ENCODE peak calls at places on chromosomes 7 and 10, in nine cellular contexts. Z is cardiac muscle cell, C is GM12878, G is OCI-LY7, A is fibroblast of lung, F is A673, H is endothelial cell of umbilical vein, Q is AG09309, N is bronchial epithelial cell. T is an unnamed sample.

GRCh38 chr7:148941598-148942280 is 57.6 kb upstream of the EZH2 start:
- DNase-seq in A (peak), Z (peak), Q (no peak), C (no peak), N (peak), H (peak), G (peak), F (peak), T (peak)

GRCh38 chr7:51187941-51188340 is 128.7 kb downstream of the COBL start:
- DNase-seq in A (no peak), F (no peak), C (no peak), N (peak), H (no peak), G (no peak), Q (no peak), Z (peak), T (peak)

GRCh38 chr7:94289071-94289470 is 105.6 kb upstream of the COL1A2 start:
- DNase-seq in A (peak), C (no peak), N (peak), F (peak), G (peak), Q (peak), Z (peak), H (peak), T (peak)

GRCh38 chr10:33335800-33336605 is 1.5 kb upstream of the NRP1 start:
- DNase-seq in N (no peak), C (no peak), F (no peak), Q (no peak), Z (peak), H (peak), G (no peak), A (peak), T (no peak)

GRCh38 chr7:102395620-102395957 is 574 bp upstream of the PRKRIP1 start:
- DNase-seq in Q (no peak), A (no peak), Z (peak), C (no peak), H (no peak), N (peak), F (peak), G (peak), T (no peak)

GRCh38 chr10:52617346-52617745 is 155.2 kb downstream of the MBL2 start:
- DNase-seq in F (no peak), C (no peak), Z (no peak), N (peak), Q (no peak), A (peak), H (no peak), G (no peak), T (no peak)

GRCh38 chr7:14934831-14935230 is 32.3 kb upstream of the DGKB start:
- DNase-seq in A (no peak), Q (no peak), C (no peak), G (no peak), N (no peak), H (no peak), F (no peak), Z (no peak), T (no peak)

GRCh38 chr7:100465299-100465698 is 1.2 kb upstream of the SPACDR start:
- DNase-seq in G (no peak), Q (no peak), N (no peak), F (no peak), A (no peak), C (no peak), H (no peak), Z (no peak), T (no peak)

GRCh38 chr10:77909755-77910375 is 16.7 kb downstream of the DLG5 start:
- DNase-seq in F (no peak), H (peak), Z (no peak), A (peak), Q (peak), N (peak), C (no peak), G (no peak), T (no peak)

GRCh38 chr7:42106562-42106961 is 130.4 kb downstream of the GLI3 start:
- DNase-seq in Q (no peak), C (no peak), H (no peak), A (no peak), F (peak), N (no peak), G (no peak), Z (no peak), T (no peak)

GRCh38 chr7:51079494-51079893 is 237.1 kb downstream of the COBL start:
- DNase-seq in N (peak), C (no peak), G (no peak), F (no peak), Q (no peak), A (no peak), H (no peak), Z (no peak), T (no peak)

GRCh38 chr10:6146921-6147320 is 55.8 kb upstream of the PFKFB3 start:
- DNase-seq in F (no peak), A (no peak), Q (no peak), N (no peak), C (no peak), G (no peak), H (no peak), Z (no peak), T (no peak)

GRCh38 chr10:78215645-78216044 is 182.0 kb downstream of the RPS24 start:
- DNase-seq in G (no peak), A (peak), Z (peak), N (no peak), Q (peak), F (no peak), C (no peak), H (peak), T (no peak)

GRCh38 chr7:74606101-74606908 is 51.2 kb upstream of the GTF2I start:
- DNase-seq in C (no peak), A (no peak), N (no peak), F (peak), H (peak), Q (no peak), Z (peak), G (peak), T (peak)

GRCh38 chr7:142556745-142557144 is 192.5 kb upstream of the PRSS1 start:
- DNase-seq in A (peak), Q (peak), C (no peak), F (peak), G (no peak), Z (peak), N (peak), H (peak), T (no peak)

GRCh38 chr7:12518920-12519681 is 51.4 kb upstream of the SCIN start:
- DNase-seq in N (peak), F (peak), Z (peak), G (no peak), A (peak), H (peak), Q (no peak), C (no peak), T (peak)

GRCh38 chr10:113177936-113178335 is 227.9 kb downstream of the TCF7L2 start:
- DNase-seq in A (no peak), Q (no peak), F (no peak), C (no peak), N (no peak), G (no peak), Z (no peak), H (no peak), T (no peak)

GRCh38 chr10:74896788-74897527 is 70.6 kb downstream of the KAT6B start:
- DNase-seq in F (no peak), G (no peak), C (no peak), N (peak), A (no peak), Q (no peak), Z (no peak), H (peak), T (no peak)

GRCh38 chr10:12405342-12406320 is 56.3 kb downstream of the CAMK1D start:
- DNase-seq in G (no peak), H (no peak), Z (no peak), Q (no peak), A (no peak), N (peak), C (no peak), F (no peak), T (no peak)
- TF ChIP-seq CTCF in G (no peak), H (no peak), Z (no peak), Q (no peak), A (no peak), N (no peak), C (no peak), F (no peak), T (no peak)

GRCh38 chr10:73780301-73780700 is 1.5 kb upstream of the CHCHD1 start:
- DNase-seq in G (no peak), N (no peak), Z (no peak), C (no peak), A (no peak), Q (no peak), H (no peak), F (no peak), T (no peak)
- H3K4me3 ChIP-seq in G (peak), N (no peak), Z (no peak), C (peak), A (peak), Q (no peak), H (no peak), F (peak), T (peak)

GRCh38 chr7:8785081-8785480 is 351.7 kb downstream of the NXPH1 start:
- DNase-seq in N (no peak), F (no peak), Z (no peak), H (no peak), G (no peak), A (no peak), C (no peak), Q (no peak), T (no peak)
- TF ChIP-seq CTCF in N (no peak), F (no peak), Z (no peak), H (no peak), G (peak), A (no peak), C (no peak), Q (no peak), T (no peak)

DNA sequence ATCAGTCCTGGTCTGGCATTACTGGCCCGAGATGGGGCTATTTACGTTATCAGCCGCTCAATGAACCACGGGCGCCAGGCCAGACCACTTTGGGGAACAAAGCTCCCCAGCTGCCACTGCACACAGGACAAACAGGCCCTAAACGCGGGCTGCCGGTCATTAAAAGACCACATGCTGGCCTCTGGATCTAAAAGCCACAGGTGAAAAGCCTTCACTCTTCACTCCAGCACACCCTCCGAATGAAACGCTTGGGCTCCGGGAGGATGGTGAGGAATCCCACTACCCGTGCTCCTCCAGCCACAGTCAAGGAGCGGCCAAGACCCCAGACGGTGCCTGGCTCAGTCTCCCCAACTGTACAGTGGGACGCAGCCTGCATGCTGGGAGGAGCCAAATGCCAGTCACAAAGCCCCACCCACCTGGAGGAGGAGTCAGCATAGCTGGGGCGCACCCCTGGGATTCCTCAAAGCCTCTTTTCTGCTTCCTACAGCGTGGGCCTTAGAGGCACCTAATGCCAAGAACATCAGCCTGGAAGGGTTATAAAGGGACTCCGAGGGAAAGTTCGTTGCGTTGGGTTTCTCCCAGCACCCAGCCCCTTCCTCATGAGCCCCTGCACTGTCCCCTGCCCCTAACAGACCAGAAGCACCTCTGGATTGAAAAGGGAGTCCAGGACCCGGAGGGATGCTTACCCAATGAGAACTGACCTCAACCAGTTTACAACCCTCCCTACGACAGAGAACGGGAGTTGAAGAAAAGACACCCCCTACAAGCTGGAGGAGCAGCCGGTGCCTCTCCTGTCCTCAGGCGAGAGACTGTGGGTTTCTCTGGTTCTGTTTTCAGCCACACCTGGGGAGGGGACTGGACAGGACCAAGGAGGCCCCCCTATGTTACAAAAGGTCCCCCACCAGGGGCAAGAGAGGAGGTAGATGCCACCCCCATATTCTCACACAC is 4.7 kb downstream of the PDGFA start:
- DNase-seq in F (peak), G (no peak), C (no peak), N (peak), H (no peak), Q (no peak), A (no peak), Z (no peak), T (no peak)
- H3K4me3 ChIP-seq in F (no peak), G (no peak), C (no peak), N (no peak), H (no peak), Q (no peak), A (no peak), Z (no peak), T (no peak)

DNA sequence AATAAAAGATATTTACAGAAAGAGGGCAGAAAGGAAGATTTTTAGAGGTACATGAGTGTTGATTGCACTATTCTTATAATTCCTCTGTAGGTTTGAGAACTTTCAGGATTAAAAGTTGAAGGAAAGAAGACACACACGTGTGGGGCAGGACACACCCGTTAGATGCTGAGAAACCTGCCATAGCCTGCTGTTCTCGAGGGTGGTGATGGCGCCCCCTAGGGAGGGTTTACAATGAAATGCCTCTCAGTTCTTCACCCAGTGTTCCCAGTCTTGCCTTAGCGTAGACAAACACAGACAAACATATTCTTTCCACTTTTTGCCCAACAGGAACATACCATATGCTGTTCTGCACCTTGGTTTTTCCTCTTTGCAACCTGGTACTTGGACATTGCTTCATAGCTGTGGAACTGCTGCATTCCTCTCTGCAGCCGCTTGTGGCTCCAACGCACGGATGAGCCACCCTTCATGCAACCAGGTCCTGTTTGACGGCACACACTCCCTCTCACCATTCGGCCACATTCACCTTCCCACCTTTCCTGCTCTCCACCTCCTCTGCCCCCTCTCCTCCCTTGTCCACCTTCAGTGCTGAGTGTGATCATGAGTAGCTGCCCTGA is 23.3 kb upstream of the HSPA12A start:
- DNase-seq in A (peak), C (no peak), F (peak), Q (no peak), Z (no peak), N (no peak), G (no peak), H (peak), T (peak)
- TF ChIP-seq CTCF in A (peak), C (peak), F (peak), Q (peak), Z (peak), N (peak), G (peak), H (peak), T (peak)

GRCh38 chr10:31399631-31400030 is 80.6 kb downstream of the ZEB1 start:
- DNase-seq in N (peak), Z (peak), A (no peak), F (no peak), C (no peak), H (no peak), G (no peak), Q (no peak), T (no peak)

GRCh38 chr10:31397852-31398251 is 78.8 kb downstream of the ZEB1 start:
- DNase-seq in C (no peak), H (no peak), N (no peak), Q (no peak), F (no peak), A (no peak), Z (no peak), G (no peak), T (no peak)

GRCh38 chr10:31404640-31405039 is 85.6 kb downstream of the ZEB1 start:
- DNase-seq in H (no peak), F (no peak), N (no peak), Q (no peak), Z (peak), A (no peak), G (no peak), C (no peak), T (no peak)

GRCh38 chr10:31399171-31399570 is 80.2 kb downstream of the ZEB1 start:
- DNase-seq in Z (no peak), H (no peak), F (no peak), C (no peak), A (no peak), G (no peak), Q (no peak), N (no peak), T (no peak)

GRCh38 chr10:31401287-31401686 is 82.3 kb downstream of the ZEB1 start:
- DNase-seq in F (no peak), A (no peak), G (no peak), H (no peak), N (peak), Q (no peak), Z (no peak), C (no peak), T (no peak)
- H3K4me3 ChIP-seq in F (no peak), A (no peak), G (no peak), H (no peak), N (no peak), Q (no peak), Z (no peak), C (no peak), T (no peak)

DNA sequence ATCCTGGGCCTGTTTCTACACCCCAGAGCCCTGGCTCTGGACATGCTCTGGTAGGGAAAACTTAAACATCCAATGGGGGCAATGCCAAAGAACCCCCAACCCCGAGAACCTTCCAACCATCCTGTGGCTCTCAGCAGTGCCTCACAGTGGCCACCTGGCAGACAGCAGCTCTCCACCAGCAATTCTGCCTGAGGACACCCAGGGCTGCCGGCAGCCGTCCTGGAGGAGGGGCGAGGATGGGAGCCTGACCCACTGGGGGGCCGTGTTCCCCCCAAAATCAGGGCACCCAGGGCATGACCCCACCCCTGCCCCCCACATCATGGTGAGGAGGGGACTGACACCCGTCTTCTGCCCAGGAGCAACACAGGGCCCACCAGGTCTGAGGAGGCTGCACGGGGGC is 32.7 kb downstream of the DPYSL4 start:
- DNase-seq in H (no peak), F (no peak), Q (no peak), A (no peak), N (no peak), G (no peak), Z (no peak), C (no peak), T (no peak)
- TF ChIP-seq CTCF in H (peak), F (peak), Q (peak), A (no peak), N (no peak), G (peak), Z (peak), C (no peak), T (peak)

T was measured in GM12865.